ENCODE peak calls at places on chromosomes 16 and 17, in six cellular contexts. D is GM12891, K is HepG2, L is GM12878, W is H1, X is K562. A is an unnamed sample.

GRCh38 chr16:85712841-85713240 is 24.1 kb upstream of the GINS2 start:
- DNase-seq in D (no peak), L (no peak), X (no peak), K (no peak), W (no peak), A (no peak)

GRCh38 chr17:37671813-37672544 is 28.7 kb upstream of the DDX52 start:
- DNase-seq in W (no peak), D (no peak), X (no peak), K (peak), L (no peak), A (no peak)

GRCh38 chr16:4290236-4290830 is 17.5 kb upstream of the TFAP4 start:
- DNase-seq in D (no peak), L (no peak), K (peak), W (no peak), X (no peak), A (no peak)

GRCh38 chr16:55703003-55704001 is 47.5 kb downstream of the SLC6A2 start:
- DNase-seq in D (no peak), W (no peak), X (peak), K (peak), L (no peak), A (no peak)

GRCh38 chr17:81930142-81931125 is 2.9 kb upstream of the MAFG start:
- DNase-seq in X (no peak), W (no peak), L (no peak), K (no peak), D (no peak), A (no peak)

GRCh38 chr16:80703391-80704071 is 100.9 kb downstream of the CDYL2 start:
- DNase-seq in X (no peak), D (no peak), K (no peak), L (no peak), W (no peak), A (no peak)

GRCh38 chr16:85386467-85387170 is 226.5 kb upstream of the GSE1 start:
- DNase-seq in K (no peak), X (no peak), W (no peak), D (no peak), L (no peak), A (no peak)

GRCh38 chr16:23699100-23699499 is 13.9 kb downstream of the ERN2 start:
- DNase-seq in L (no peak), W (no peak), X (no peak), K (no peak), D (no peak), A (no peak)

GRCh38 chr17:29250666-29251065 is 4.0 kb downstream of the CRYBA1 start:
- DNase-seq in X (no peak), K (no peak), L (no peak), D (no peak), W (no peak), A (no peak)

GRCh38 chr17:27653572-27653971 is 22.6 kb downstream of the LGALS9 start:
- DNase-seq in X (no peak), L (no peak), D (no peak), W (no peak), K (no peak), A (no peak)

GRCh38 chr17:65662166-65662565 is 100.7 kb upstream of the AXIN2 start:
- DNase-seq in K (no peak), W (no peak), D (no peak), L (no peak), X (no peak), A (no peak)

GRCh38 chr17:4530799-4531730 is 24.1 kb downstream of the MYBBP1A start:
- DNase-seq in X (no peak), L (no peak), K (no peak), W (no peak), D (no peak), A (no peak)
- TF ChIP-seq POLR2AphosphoS5 in X (no peak), L (no peak), K (no peak), W (no peak), D (no peak), A (no peak)

GRCh38 chr17:80807014-80807413 is 184.6 kb upstream of the CHMP6 start:
- DNase-seq in L (no peak), X (no peak), K (no peak), W (no peak), D (no peak), A (no peak)

GRCh38 chr17:80811181-80812105 is 180.2 kb upstream of the CHMP6 start:
- DNase-seq in X (no peak), K (no peak), D (no peak), L (no peak), W (no peak), A (no peak)

GRCh38 chr17:80804466-80804865 is 187.2 kb upstream of the CHMP6 start:
- DNase-seq in L (no peak), K (no peak), D (no peak), X (no peak), W (no peak), A (no peak)

GRCh38 chr17:80805032-80805751 is 186.4 kb upstream of the CHMP6 start:
- DNase-seq in X (no peak), W (no peak), D (no peak), L (no peak), K (no peak), A (no peak)

GRCh38 chr17:80807882-80808281 is 183.8 kb upstream of the CHMP6 start:
- DNase-seq in W (no peak), L (no peak), X (peak), K (no peak), D (no peak), A (no peak)
- TF ChIP-seq POLR2A in W (no peak), L (no peak), X (no peak), K (no peak), D (no peak), A (no peak)

DNA sequence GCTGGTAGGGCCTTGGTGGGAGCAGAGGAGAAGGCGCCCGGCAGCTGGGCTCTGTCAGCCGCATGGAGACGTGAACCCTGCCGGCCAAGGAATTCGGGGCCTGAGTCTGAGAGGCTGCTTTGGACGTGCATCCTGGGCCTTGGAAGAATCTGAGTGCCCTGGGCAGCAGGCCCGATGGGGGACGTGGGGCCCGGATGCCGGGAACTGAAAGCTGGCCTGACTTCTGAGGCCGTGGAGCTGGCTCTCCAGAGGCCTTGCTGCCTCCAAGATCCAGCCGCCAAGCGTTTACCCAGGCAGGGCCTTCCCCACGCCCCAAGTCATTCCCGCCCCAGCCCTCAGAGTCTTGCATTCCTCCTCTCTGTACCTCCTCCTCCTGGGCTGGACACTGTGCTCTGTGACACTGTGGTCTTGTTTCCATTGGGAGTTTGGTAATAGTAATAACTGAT is 37.2 kb downstream of the NKD1 start:
- DNase-seq in X (no peak), W (no peak), K (no peak), D (no peak), L (no peak), A (no peak)
- TF ChIP-seq TAF1 in X (no peak), W (no peak), K (no peak), D (no peak), L (no peak), A (no peak)

DNA sequence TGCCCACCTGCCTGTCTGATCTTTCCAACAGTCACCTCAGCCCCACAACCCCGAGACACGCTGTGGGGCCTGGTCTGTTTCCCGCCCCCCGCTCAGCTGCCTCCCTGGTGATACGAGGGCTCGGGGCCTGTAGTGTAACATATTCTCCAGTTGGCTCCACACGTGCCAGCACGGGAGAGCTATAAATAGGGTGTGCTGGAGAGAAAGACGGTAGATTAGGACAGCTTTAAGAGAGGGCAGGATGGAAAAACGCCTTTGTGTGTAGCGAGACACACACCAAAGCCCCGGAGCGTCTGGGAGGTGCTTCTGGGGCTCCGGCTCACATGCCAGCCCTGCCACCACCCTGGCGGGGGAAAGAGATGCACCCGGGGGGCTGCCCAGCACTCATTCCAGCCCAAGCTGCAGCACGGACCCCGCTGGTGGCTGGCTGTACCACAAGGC is 7.4 kb upstream of the MTSS2 start:
- DNase-seq in K (no peak), W (no peak), L (no peak), D (no peak), X (no peak), A (no peak)
- TF ChIP-seq POLR2AphosphoS5 in K (no peak), W (no peak), L (no peak), D (no peak), X (no peak), A (no peak)

DNA sequence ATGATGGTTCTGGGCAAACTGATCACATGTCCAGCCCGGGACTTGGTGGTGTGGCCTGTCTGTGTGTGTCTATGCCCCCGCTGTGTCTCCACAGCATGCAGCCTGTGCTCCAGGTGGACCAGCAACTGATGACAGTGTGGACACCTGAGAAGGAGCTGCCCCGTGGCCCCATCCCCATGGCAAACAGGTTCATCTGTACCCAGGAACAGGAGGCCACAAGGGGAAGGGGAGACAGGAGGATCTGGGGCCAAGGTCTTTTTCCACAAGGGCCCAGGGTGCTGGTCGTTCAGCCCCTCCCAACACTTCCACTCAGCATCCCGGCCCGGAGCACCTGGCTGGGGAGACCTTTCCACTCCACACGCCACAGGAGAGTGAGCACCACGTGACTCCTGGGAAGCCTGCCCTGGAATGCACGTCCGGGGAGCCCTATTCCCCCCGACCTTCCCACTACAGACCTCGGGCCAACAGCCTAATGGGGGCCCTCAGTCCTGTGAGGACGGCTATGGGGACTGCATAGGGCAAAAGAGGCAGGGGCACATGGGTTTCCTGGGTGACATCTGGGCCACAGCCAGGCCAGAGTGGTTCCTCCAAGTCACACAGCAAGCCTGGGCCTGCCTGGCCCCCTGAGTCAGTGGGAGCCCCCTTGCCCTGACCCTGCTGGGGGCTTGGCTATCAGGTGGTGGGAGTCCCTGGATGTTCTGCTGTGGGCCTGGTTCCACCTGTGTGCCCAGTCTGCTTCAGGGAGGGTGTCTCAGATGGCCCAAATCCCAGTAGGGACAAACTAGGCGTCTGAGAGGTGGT is 20.8 kb upstream of the NXPH3 start:
- DNase-seq in K (no peak), W (no peak), D (no peak), L (no peak), X (no peak), A (no peak)
- TF ChIP-seq POLR2A in K (no peak), W (no peak), D (no peak), L (no peak), X (no peak), A (no peak)

GRCh38 chr17:41687828-41688640 is 651 bp upstream of the EIF1 start:
- DNase-seq in W (no peak), D (no peak), K (peak), X (peak), L (no peak), A (no peak)
- TF ChIP-seq TAF1 in W (no peak), D (peak), K (no peak), X (no peak), L (no peak), A (no peak)

DNA sequence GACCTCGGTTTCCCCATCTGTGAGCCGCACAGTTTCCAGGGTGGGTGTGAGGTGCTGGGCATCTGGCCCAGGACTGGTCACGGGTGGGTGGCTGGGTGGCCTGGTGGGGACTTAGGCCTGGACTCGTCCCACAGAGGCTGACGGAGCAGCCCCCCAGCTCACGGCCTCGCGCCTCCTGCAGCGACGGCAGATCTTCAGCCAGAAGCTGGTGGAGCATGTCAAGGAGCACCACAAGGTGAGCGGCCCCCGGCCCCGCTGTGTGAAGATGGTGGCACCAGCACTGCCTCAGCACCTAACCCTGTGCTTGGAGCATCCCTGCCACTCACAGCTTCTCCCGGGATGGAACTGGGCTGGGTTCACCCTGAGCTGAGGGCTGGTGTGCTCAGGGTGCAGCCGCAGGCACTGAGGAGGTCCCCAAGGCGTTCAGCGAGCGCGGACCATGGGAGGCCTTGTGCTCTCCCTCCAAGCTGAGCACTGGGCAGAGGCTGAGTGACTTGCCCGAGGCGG is 2.4 kb downstream of the CDT1 start:
- DNase-seq in X (no peak), D (no peak), W (no peak), K (no peak), L (no peak), A (no peak)
- TF ChIP-seq POLR2AphosphoS5 in X (no peak), D (no peak), W (peak), K (peak), L (no peak), A (no peak)

A was measured in GM12892.